ENCODE peak calls at places on chromosomes 7 and 10, in six cellular contexts. O is SK-N-MC, E is GM23248, Q is kidney, U is DND-41, C is colonic mucosa. K is an unnamed sample.

GRCh38 chr10:96683710-96684109 is 36.6 kb downstream of the PIK3AP1 start:
- DNase-seq in C (no peak), U (no peak), E (no peak), Q (no peak), O (no peak), K (no peak)

GRCh38 chr10:63628526-63629362 is 107.5 kb downstream of the REEP3 start:
- DNase-seq in U (no peak), O (no peak), C (peak; percentile 72), Q (peak; percentile 76), E (peak; percentile 63), K (peak; percentile 95)

GRCh38 chr7:379456-380225 is 89.7 kb downstream of the FOXL3 start:
- DNase-seq in O (no peak), C (peak; percentile 30), E (peak; percentile 15), U (no peak), Q (peak; percentile 80), K (no peak)

GRCh38 chr7:134669845-134670373 is 23.3 kb downstream of the BPGM start:
- DNase-seq in C (peak; percentile 34), E (peak; percentile 85), U (peak; percentile 87), O (no peak), Q (peak; percentile 82), K (no peak)

GRCh38 chr10:34522542-34522941 is 292.6 kb downstream of the PARD3 start:
- DNase-seq in O (no peak), E (no peak), U (no peak), C (no peak), Q (no peak), K (peak; percentile 73)

GRCh38 chr7:77538186-77538907 is 1.3 kb downstream of the PTPN12 start:
- DNase-seq in C (peak; percentile 93), E (peak; percentile 97), O (peak; percentile 67), U (no peak), Q (peak; percentile 94), K (peak; percentile 43)

GRCh38 chr7:14834888-14835287 is 67.7 kb downstream of the DGKB start:
- DNase-seq in Q (no peak), C (no peak), O (no peak), E (peak; percentile 83), U (no peak), K (no peak)

GRCh38 chr10:89301721-89302445 is at the start of gene IFIT2:
- DNase-seq in Q (no peak), U (peak; percentile 49), O (no peak), C (peak; percentile 53), E (peak; percentile 87), K (peak; percentile 59)

GRCh38 chr7:47782022-47782421 is 166.2 kb downstream of the PKD1L1 start:
- DNase-seq in E (peak; percentile 53), C (no peak), O (no peak), U (no peak), Q (no peak), K (no peak)

GRCh38 chr7:92244803-92245486 is 769 bp downstream of the KRIT1 start:
- DNase-seq in Q (no peak), O (no peak), U (no peak), E (peak; percentile 65), C (no peak), K (peak; percentile 49)

GRCh38 chr7:132080967-132081668 is 495.2 kb downstream of the PLXNA4 start:
- DNase-seq in U (no peak), E (peak; percentile 80), O (no peak), Q (no peak), C (no peak), K (no peak)

GRCh38 chr7:92135100-92135429 is 788 bp upstream of the CYP51A1 start:
- DNase-seq in O (no peak), Q (no peak), U (no peak), C (peak; percentile 30), E (peak; percentile 55), K (peak; percentile 68)

GRCh38 chr10:122829454-122829853 is 16.2 kb downstream of the CUZD1 start:
- DNase-seq in E (no peak), Q (no peak), C (no peak), U (no peak), O (no peak), K (no peak)

GRCh38 chr10:72697711-72698110 is 5.8 kb downstream of the MCU start:
- DNase-seq in O (no peak), Q (no peak), U (no peak), C (no peak), E (peak; percentile 66), K (no peak)

GRCh38 chr7:122887198-122887597 is 938 bp upstream of the CADPS2 start:
- DNase-seq in C (peak; percentile 69), U (no peak), Q (peak; percentile 85), O (no peak), E (peak; percentile 82), K (no peak)

GRCh38 chr10:80464557-80465466 is 10.7 kb downstream of the TSPAN14 start:
- DNase-seq in C (peak; percentile 26), O (no peak), E (peak; percentile 63), Q (no peak), U (no peak), K (no peak)

GRCh38 chr7:131300078-131300477 is 27.6 kb upstream of the MKLN1 start:
- DNase-seq in E (no peak), O (no peak), U (no peak), Q (no peak), C (no peak), K (no peak)

GRCh38 chr7:27303021-27303420 is 60.4 kb downstream of the EVX1 start:
- DNase-seq in Q (no peak), E (peak; percentile 10), C (no peak), O (no peak), U (no peak), K (no peak)

GRCh38 chr10:28678687-28679457 is 1.6 kb downstream of the BAMBI start:
- DNase-seq in E (no peak), U (no peak), C (peak; percentile 21), O (no peak), Q (no peak), K (no peak)

GRCh38 chr10:114064151-114065045 is 20.7 kb downstream of the ADRB1 start:
- DNase-seq in E (no peak), O (no peak), U (no peak), C (no peak), Q (no peak), K (no peak)

GRCh38 chr7:51446356-51446755 is 129.7 kb upstream of the COBL start:
- DNase-seq in U (no peak), E (no peak), Q (no peak), C (no peak), O (no peak), K (no peak)

GRCh38 chr7:139914861-139915300 is 85.8 kb downstream of the TBXAS1 start:
- DNase-seq in E (no peak), C (no peak), U (no peak), O (no peak), Q (no peak), K (no peak)

GRCh38 chr10:112304460-112304859 is 21.3 kb downstream of the TECTB start:
- DNase-seq in U (no peak), Q (no peak), C (no peak), O (no peak), E (peak; percentile 87), K (no peak)

GRCh38 chr7:103626776-103627175 is 180.8 kb upstream of the SLC26A5 start:
- DNase-seq in U (no peak), O (no peak), C (no peak), E (peak; percentile 27), Q (no peak), K (no peak)

GRCh38 chr7:1170741-1171501 is 10.9 kb upstream of the ZFAND2A start:
- DNase-seq in E (no peak), C (no peak), Q (no peak), U (no peak), O (no peak), K (no peak)

GRCh38 chr10:118754132-118754555 is 626 bp downstream of the CACUL1 start:
- DNase-seq in E (peak; percentile 63), O (no peak), C (peak; percentile 65), U (peak; percentile 59), Q (peak; percentile 86), K (peak; percentile 65)

GRCh38 chr7:151128716-151129115 is 38.8 kb downstream of the GBX1 start:
- DNase-seq in O (no peak), C (no peak), Q (no peak), U (no peak), E (no peak), K (no peak)

GRCh38 chr10:130423455-130424305 is 287.5 kb downstream of the GLRX3 start:
- DNase-seq in U (no peak), C (no peak), Q (no peak), O (no peak), E (no peak), K (no peak)
- H3K9me3 ChIP-seq in U (no peaks in the 10 kb centered on the region), C (no peaks in the 10 kb centered on the region), Q (peaks cover 19% of the 10 kb centered on the region), O (no peaks in the 10 kb centered on the region), E (no peaks in the 10 kb centered on the region), K (no peaks in the 10 kb centered on the region)

DNA sequence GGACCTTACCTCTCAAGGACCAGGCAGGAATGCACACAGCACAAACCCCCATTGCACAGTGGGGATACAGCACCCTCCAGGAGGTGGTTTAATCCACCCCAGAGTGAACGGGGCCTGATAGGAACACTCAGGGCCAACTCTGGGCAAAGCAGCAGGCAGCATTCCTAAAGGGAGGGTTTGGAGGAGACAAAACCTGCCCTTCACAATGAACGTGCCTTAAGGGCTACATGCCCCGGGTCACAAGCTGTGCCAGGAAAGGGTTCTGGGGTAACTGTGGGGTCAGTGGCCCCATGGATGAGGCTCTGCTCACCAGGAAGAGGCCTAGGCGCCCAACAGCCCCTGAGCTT is 1.1 kb downstream of the GPRIN2 start:
- DNase-seq in U (peak; percentile 4), E (no peak), O (no peak), C (peak; percentile 29), Q (no peak), K (no peak)
- H3K9ac ChIP-seq in U (no peak overlapping the region), E (no peak overlapping the region), O (no peak overlapping the region), C (peak overlapping the region; percentile 85), Q (no peak overlapping the region), K (no peak overlapping the region)

DNA sequence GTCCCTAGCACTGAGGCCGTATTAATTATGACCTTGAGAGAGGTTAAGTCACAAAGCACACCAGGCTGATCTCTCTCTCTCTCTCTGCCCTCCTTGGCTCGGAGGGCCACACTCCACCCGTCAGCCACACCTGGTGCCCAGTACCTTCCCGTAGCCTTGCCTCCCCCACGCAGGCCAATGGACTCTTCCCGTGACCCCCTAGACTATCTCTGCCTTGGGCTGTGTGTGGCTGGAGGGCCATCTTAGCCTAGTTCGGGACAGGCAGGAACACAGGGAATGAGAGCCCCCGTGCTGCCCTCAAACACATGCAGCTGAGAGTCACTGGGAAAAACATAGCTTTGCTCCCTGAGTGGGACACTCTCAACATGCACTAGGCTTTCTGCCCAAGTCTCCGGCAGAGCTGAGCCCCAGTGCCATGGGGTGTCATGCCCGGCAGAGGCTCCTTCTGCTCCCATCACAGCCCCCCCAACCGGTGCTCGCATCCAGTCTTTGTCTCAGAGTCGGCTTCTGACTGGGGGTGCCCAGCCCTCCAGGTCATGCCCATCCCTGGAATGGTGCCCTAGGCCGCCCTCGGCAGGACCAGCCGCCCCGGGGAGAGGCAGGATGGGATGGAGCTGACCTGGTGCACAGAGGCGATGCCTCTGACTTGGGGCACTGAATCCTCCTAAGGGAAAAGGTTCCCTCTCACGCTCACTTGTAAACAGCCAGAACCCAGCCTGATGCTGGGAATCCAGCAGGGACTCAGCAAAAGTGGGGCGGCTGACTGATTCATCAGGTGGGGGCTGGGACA is 63.0 kb downstream of the TCERG1L start:
- DNase-seq in U (no peak), O (no peak), E (no peak), C (no peak), Q (no peak), K (no peak)
- H3K9me3 ChIP-seq in U (no peaks in the 10 kb centered on the region), O (no peaks in the 10 kb centered on the region), E (no peaks in the 10 kb centered on the region), C (no peaks in the 10 kb centered on the region), Q (no peaks in the 10 kb centered on the region), K (no peaks in the 10 kb centered on the region)

DNA sequence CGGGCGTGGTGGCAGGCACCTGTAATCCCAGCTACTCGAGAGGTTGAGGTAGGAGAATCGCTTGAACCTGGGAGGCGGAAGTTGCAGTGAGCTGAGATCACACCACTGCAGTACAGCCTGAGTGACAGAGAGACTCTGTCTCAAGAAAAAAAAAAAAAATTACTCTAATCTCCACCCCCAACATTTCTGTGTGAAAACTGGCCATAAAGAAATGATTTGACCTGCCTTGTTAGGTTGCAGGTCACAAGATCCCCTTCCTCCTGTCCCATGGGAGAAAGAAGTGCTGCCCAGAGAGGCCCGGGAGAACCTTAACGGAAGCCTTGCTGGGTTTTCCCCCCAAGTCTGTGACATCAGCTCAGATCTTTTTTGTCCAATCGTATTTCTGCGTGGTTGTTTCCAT is 8.7 kb upstream of the CALHM1 start:
- DNase-seq in U (no peak), C (no peak), O (no peak), Q (no peak), E (no peak), K (no peak)
- H3K9ac ChIP-seq in U (no peak overlapping the region), C (no peak overlapping the region), O (no peak overlapping the region), Q (no peak overlapping the region), E (no peak overlapping the region), K (no peak overlapping the region)